ENCODE peak calls at places on chromosomes 5 and 9, in five cellular contexts. One of them, this sample, is unnamed.

GRCh38 chr5:159781626-159782157 is 134.6 kb upstream of the ADRA1B start:
- DNase-seq in AG09309: no peak
- DNase-seq in PC-9: no peak
- DNase-seq in mammary epithelial cell: peak
- DNase-seq in B cell: no peak
- DNase-seq in this sample: no peak

GRCh38 chr9:3482578-3482977 is 43.2 kb downstream of the RFX3 start:
- DNase-seq in AG09309: no peak
- DNase-seq in PC-9: no peak
- DNase-seq in B cell: no peak
- DNase-seq in mammary epithelial cell: no peak
- DNase-seq in this sample: no peak

GRCh38 chr5:41214199-41214598 is 867 bp upstream of the C6 start:
- DNase-seq in mammary epithelial cell: no peak
- DNase-seq in PC-9: no peak
- DNase-seq in AG09309: no peak
- DNase-seq in B cell: no peak
- DNase-seq in this sample: no peak

GRCh38 chr9:33241298-33241697 is 1.3 kb downstream of the SPINK4 start:
- DNase-seq in AG09309: no peak
- DNase-seq in mammary epithelial cell: no peak
- DNase-seq in B cell: no peak
- DNase-seq in PC-9: no peak
- DNase-seq in this sample: no peak

GRCh38 chr5:176870110-176870591 is 29.0 kb downstream of the HK3 start:
- DNase-seq in AG09309: no peak
- DNase-seq in mammary epithelial cell: no peak
- DNase-seq in PC-9: no peak
- DNase-seq in B cell: no peak
- DNase-seq in this sample: peak

GRCh38 chr9:31359071-31359470 is 1025.4 kb upstream of the ACO1 start:
- DNase-seq in mammary epithelial cell: no peak
- DNase-seq in AG09309: no peak
- DNase-seq in PC-9: no peak
- DNase-seq in B cell: no peak
- DNase-seq in this sample: no peak

GRCh38 chr5:33890147-33890546 is 1.6 kb downstream of the ADAMTS12 start:
- DNase-seq in B cell: no peak
- DNase-seq in mammary epithelial cell: no peak
- DNase-seq in PC-9: peak
- DNase-seq in AG09309: no peak
- DNase-seq in this sample: no peak

GRCh38 chr9:128881884-128882676 is at the start of the genes KYAT1 and LRRC8A:
- DNase-seq in PC-9: peak
- DNase-seq in mammary epithelial cell: peak
- DNase-seq in B cell: peak
- DNase-seq in AG09309: peak
- DNase-seq in this sample: peak

GRCh38 chr5:134949335-134949734 is 18.4 kb upstream of the CATSPER3 start:
- DNase-seq in AG09309: no peak
- DNase-seq in B cell: no peak
- DNase-seq in mammary epithelial cell: no peak
- DNase-seq in PC-9: no peak
- DNase-seq in this sample: no peak

GRCh38 chr5:174325441-174325840 is 279.9 kb downstream of the NSG2 start:
- DNase-seq in AG09309: no peak
- DNase-seq in B cell: no peak
- DNase-seq in mammary epithelial cell: no peak
- DNase-seq in PC-9: no peak
- DNase-seq in this sample: no peak

GRCh38 chr9:33170464-33171156 is 3.5 kb upstream of the B4GALT1 start:
- DNase-seq in B cell: peak
- DNase-seq in AG09309: no peak
- DNase-seq in PC-9: no peak
- DNase-seq in mammary epithelial cell: no peak
- DNase-seq in this sample: no peak

GRCh38 chr5:80318212-80318611 is 1.6 kb upstream of the SPZ1 start:
- DNase-seq in PC-9: no peak
- DNase-seq in mammary epithelial cell: no peak
- DNase-seq in B cell: no peak
- DNase-seq in AG09309: no peak
- DNase-seq in this sample: no peak

GRCh38 chr5:42992035-42992570 is 48.0 kb downstream of the ANXA2R start:
- DNase-seq in AG09309: no peak
- DNase-seq in mammary epithelial cell: peak
- DNase-seq in PC-9: peak
- DNase-seq in B cell: peak
- DNase-seq in this sample: peak

GRCh38 chr5:166117062-166117743 is 2174.2 kb upstream of the WWC1 start:
- DNase-seq in B cell: no peak
- DNase-seq in mammary epithelial cell: no peak
- DNase-seq in PC-9: no peak
- DNase-seq in AG09309: no peak
- DNase-seq in this sample: no peak

GRCh38 chr5:40551706-40552557 is 127.8 kb upstream of the PTGER4 start:
- DNase-seq in mammary epithelial cell: peak
- DNase-seq in AG09309: peak
- DNase-seq in PC-9: peak
- DNase-seq in B cell: no peak
- DNase-seq in this sample: peak

GRCh38 chr5:31641059-31641458 is 2.1 kb downstream of the PDZD2 start:
- DNase-seq in mammary epithelial cell: no peak
- DNase-seq in B cell: no peak
- DNase-seq in PC-9: no peak
- DNase-seq in AG09309: no peak
- DNase-seq in this sample: no peak

GRCh38 chr5:147113967-147114366 is 120.9 kb upstream of the STK32A start:
- DNase-seq in AG09309: no peak
- DNase-seq in PC-9: no peak
- DNase-seq in B cell: no peak
- DNase-seq in mammary epithelial cell: no peak
- DNase-seq in this sample: no peak

GRCh38 chr5:145483211-145483610 is 351.9 kb downstream of the PRELID2 start:
- DNase-seq in PC-9: no peak
- DNase-seq in mammary epithelial cell: peak
- DNase-seq in B cell: no peak
- DNase-seq in AG09309: no peak
- DNase-seq in this sample: no peak

GRCh38 chr9:95313010-95313498 is 4.5 kb downstream of the FANCC start:
- DNase-seq in AG09309: no peak
- DNase-seq in PC-9: peak
- DNase-seq in mammary epithelial cell: peak
- DNase-seq in B cell: peak
- DNase-seq in this sample: no peak

GRCh38 chr5:179060116-179061008 is at the start of gene ZNF354C:
- DNase-seq in AG09309: peak
- DNase-seq in PC-9: peak
- DNase-seq in B cell: peak
- DNase-seq in mammary epithelial cell: peak
- DNase-seq in this sample: peak

GRCh38 chr5:129135633-129136032 is 41.1 kb downstream of the ISOC1 start:
- DNase-seq in AG09309: no peak
- DNase-seq in B cell: no peak
- DNase-seq in mammary epithelial cell: no peak
- DNase-seq in PC-9: no peak
- DNase-seq in this sample: peak

GRCh38 chr5:147479431-147479830 is 30.4 kb downstream of the DPYSL3 start:
- DNase-seq in PC-9: no peak
- DNase-seq in AG09309: no peak
- DNase-seq in mammary epithelial cell: no peak
- DNase-seq in B cell: no peak
- DNase-seq in this sample: no peak

GRCh38 chr9:82488702-82489578 is 500.4 kb downstream of the SPATA31D1 start:
- DNase-seq in AG09309: peak
- DNase-seq in PC-9: no peak
- DNase-seq in B cell: no peak
- DNase-seq in mammary epithelial cell: peak
- DNase-seq in this sample: peak

GRCh38 chr5:105885266-105885665 is 1785.5 kb downstream of the EFNA5 start:
- DNase-seq in mammary epithelial cell: no peak
- DNase-seq in PC-9: peak
- DNase-seq in AG09309: no peak
- DNase-seq in B cell: no peak
- DNase-seq in this sample: no peak

GRCh38 chr9:95215368-95215898 is 102.1 kb downstream of the FANCC start:
- DNase-seq in AG09309: no peak
- DNase-seq in PC-9: no peak
- DNase-seq in mammary epithelial cell: no peak
- DNase-seq in B cell: no peak
- DNase-seq in this sample: no peak

GRCh38 chr5:9455826-9456434 is 89.9 kb downstream of the SEMA5A start:
- DNase-seq in PC-9: no peak
- DNase-seq in B cell: no peak
- DNase-seq in AG09309: no peak
- DNase-seq in mammary epithelial cell: no peak
- DNase-seq in this sample: no peak

GRCh38 chr9:16213781-16214515 is 656.5 kb downstream of the BNC2 start:
- DNase-seq in mammary epithelial cell: peak
- DNase-seq in AG09309: peak
- DNase-seq in PC-9: no peak
- DNase-seq in B cell: no peak
- DNase-seq in this sample: no peak

GRCh38 chr9:17315341-17315740 is 180.5 kb downstream of the CNTLN start:
- DNase-seq in mammary epithelial cell: no peak
- DNase-seq in B cell: no peak
- DNase-seq in PC-9: no peak
- DNase-seq in AG09309: no peak
- DNase-seq in this sample: no peak

GRCh38 chr9:127015926-127016512 is 101.4 kb downstream of the RALGPS1 start:
- DNase-seq in PC-9: no peak
- DNase-seq in B cell: no peak
- DNase-seq in AG09309: no peak
- DNase-seq in mammary epithelial cell: no peak
- DNase-seq in this sample: no peak

GRCh38 chr9:89225587-89225986 is 47.0 kb upstream of the SHC3 start:
- DNase-seq in AG09309: no peak
- DNase-seq in B cell: no peak
- DNase-seq in PC-9: no peak
- DNase-seq in mammary epithelial cell: no peak
- DNase-seq in this sample: no peak

GRCh38 chr5:138960145-138960692 is 85.1 kb upstream of the LRRTM2 start:
- DNase-seq in AG09309: no peak
- DNase-seq in mammary epithelial cell: no peak
- DNase-seq in B cell: no peak
- DNase-seq in PC-9: no peak
- DNase-seq in this sample: no peak

GRCh38 chr5:97044057-97044456 is 98.4 kb downstream of the LIX1 start:
- DNase-seq in AG09309: no peak
- DNase-seq in mammary epithelial cell: peak
- DNase-seq in B cell: no peak
- DNase-seq in PC-9: no peak
- DNase-seq in this sample: peak
- TF ChIP-seq CTCF in AG09309: peak
- TF ChIP-seq CTCF in mammary epithelial cell: peak
- TF ChIP-seq CTCF in B cell: no peak
- TF ChIP-seq CTCF in PC-9: no peak
- TF ChIP-seq CTCF in this sample: no peak

GRCh38 chr9:38643456-38644173 is 23.2 kb upstream of the ANKRD18A start:
- DNase-seq in mammary epithelial cell: no peak
- DNase-seq in AG09309: no peak
- DNase-seq in B cell: no peak
- DNase-seq in PC-9: no peak
- DNase-seq in this sample: no peak

GRCh38 chr9:38641142-38641541 is 20.7 kb upstream of the ANKRD18A start:
- DNase-seq in B cell: no peak
- DNase-seq in AG09309: no peak
- DNase-seq in mammary epithelial cell: no peak
- DNase-seq in PC-9: no peak
- DNase-seq in this sample: no peak

GRCh38 chr9:38642951-38643350 is 22.6 kb upstream of the ANKRD18A start:
- DNase-seq in AG09309: no peak
- DNase-seq in B cell: no peak
- DNase-seq in mammary epithelial cell: no peak
- DNase-seq in PC-9: no peak
- DNase-seq in this sample: no peak

GRCh38 chr9:38644601-38645000 is 24.2 kb upstream of the ANKRD18A start:
- DNase-seq in PC-9: no peak
- DNase-seq in mammary epithelial cell: no peak
- DNase-seq in AG09309: no peak
- DNase-seq in B cell: no peak
- DNase-seq in this sample: no peak

GRCh38 chr9:38641985-38642864 is 21.8 kb upstream of the ANKRD18A start:
- DNase-seq in AG09309: no peak
- DNase-seq in B cell: peak
- DNase-seq in PC-9: no peak
- DNase-seq in mammary epithelial cell: peak
- DNase-seq in this sample: peak
- TF ChIP-seq CTCF in AG09309: peak
- TF ChIP-seq CTCF in B cell: no peak
- TF ChIP-seq CTCF in PC-9: peak
- TF ChIP-seq CTCF in mammary epithelial cell: peak
- TF ChIP-seq CTCF in this sample: no peak

DNA sequence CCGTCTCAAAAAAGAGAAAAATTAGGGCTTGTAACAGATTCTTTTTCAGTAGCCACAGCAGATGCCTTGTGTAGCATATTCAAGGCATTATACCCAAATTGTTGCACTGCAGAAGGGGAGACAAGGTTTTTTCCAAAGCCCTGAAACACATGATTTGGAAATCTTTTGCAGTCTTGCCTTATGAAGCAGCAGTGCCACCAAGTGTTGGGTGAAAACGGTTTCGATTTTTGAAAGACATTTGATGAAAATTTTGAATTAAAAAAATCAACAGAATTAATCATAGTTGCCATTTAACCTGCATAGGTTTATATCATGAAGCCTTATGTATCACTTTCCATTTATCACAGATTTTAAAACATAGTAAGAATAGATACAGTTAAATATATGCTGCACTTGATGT is 479.5 kb downstream of the TAF11L14 start:
- DNase-seq in B cell: no peak
- DNase-seq in mammary epithelial cell: peak
- DNase-seq in PC-9: no peak
- DNase-seq in AG09309: no peak
- DNase-seq in this sample: no peak
- TF ChIP-seq CTCF in B cell: no peak
- TF ChIP-seq CTCF in mammary epithelial cell: peak
- TF ChIP-seq CTCF in PC-9: peak
- TF ChIP-seq CTCF in AG09309: peak
- TF ChIP-seq CTCF in this sample: no peak

DNA sequence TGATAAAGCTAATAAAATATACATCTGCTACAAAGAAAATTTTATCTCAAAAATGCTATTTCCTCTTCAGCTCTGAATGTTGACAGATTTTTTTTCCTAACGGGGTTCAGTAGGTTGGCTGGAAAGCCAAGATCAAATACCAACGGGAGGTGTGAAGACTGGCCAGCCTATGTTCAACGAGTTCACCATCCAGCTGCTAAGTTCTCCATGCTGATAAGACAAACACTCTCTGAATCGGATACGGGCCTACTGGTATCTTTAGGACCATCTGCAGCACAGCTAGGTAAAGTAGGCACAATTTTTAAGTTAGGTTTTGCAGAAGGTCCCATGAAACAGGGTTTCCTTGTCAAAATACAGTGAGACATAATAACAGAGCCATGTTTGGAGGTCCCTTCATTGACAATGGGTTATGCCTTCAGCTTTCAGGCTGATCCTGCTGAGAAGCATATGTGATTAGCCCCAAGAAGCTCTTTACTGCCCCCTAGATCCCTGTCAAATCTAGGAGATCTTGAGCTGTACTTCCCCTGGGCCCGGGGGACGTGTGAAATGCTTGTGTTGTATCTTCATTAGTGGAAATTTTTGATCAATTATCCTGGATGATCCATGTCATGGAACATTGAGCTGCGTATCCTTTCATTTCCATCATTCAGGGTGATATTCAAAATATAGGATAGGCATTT is 60.6 kb downstream of the PGM5 start:
- DNase-seq in AG09309: no peak
- DNase-seq in PC-9: no peak
- DNase-seq in mammary epithelial cell: peak
- DNase-seq in B cell: peak
- DNase-seq in this sample: peak
- TF ChIP-seq CTCF in AG09309: peak
- TF ChIP-seq CTCF in PC-9: no peak
- TF ChIP-seq CTCF in mammary epithelial cell: peak
- TF ChIP-seq CTCF in B cell: no peak
- TF ChIP-seq CTCF in this sample: no peak